ENCODE peak calls at places on chromosomes 7 and 10, in six cellular contexts. P is activated CD4-positive, alpha-beta T cell treated with anti-CD3 and anti-CD28 coated beads for 1 hour; E is activated naive CD8-positive, alpha-beta T cell treated with anti-CD3 and anti-CD28 coated beads, Interleukin-2, amount 50 U/mL, for 24 hours; T is activated CD8-positive, alpha-beta memory T cell treated with anti-CD3 and anti-CD28 coated beads for 4 hours; N is CD4-positive, alpha-beta T cell; R is adrenal gland. Q is an unnamed sample.

GRCh38 chr7:2541291-2542010 is 13.9 kb downstream of the BRAT1 start:
- DNase-seq in R (peak), E (no peak), N (no peak), P (no peak), T (no peak), Q (no peak)

GRCh38 chr7:5634107-5634950 is 147.1 kb downstream of the RNF216 start:
- DNase-seq in P (no peak), T (no peak), E (no peak), N (no peak), R (peak), Q (no peak)

GRCh38 chr7:39950473-39951155 is 558 bp downstream of the CDK13 start:
- DNase-seq in P (peak), T (peak), N (peak), E (peak), R (peak), Q (peak)

GRCh38 chr7:3153118-3153517 is 109.5 kb upstream of the CARD11 start:
- DNase-seq in E (no peak), T (no peak), R (no peak), N (no peak), P (no peak), Q (no peak)

GRCh38 chr7:2688409-2689342 is 674 bp downstream of the AMZ1 start:
- DNase-seq in N (no peak), E (no peak), T (no peak), R (no peak), P (no peak), Q (no peak)

GRCh38 chr7:112869111-112869774 is 79.0 kb upstream of the TMEM168 start:
- DNase-seq in N (peak), T (no peak), R (peak), P (peak), E (peak), Q (peak)

GRCh38 chr10:110218627-110219026 is 11.2 kb downstream of the MXI1 start:
- DNase-seq in T (no peak), P (no peak), N (no peak), E (no peak), R (no peak), Q (no peak)

GRCh38 chr7:7188091-7188490 is 5.7 kb downstream of the C1GALT1 start:
- DNase-seq in E (no peak), T (no peak), N (no peak), R (no peak), P (no peak), Q (no peak)

GRCh38 chr7:130486114-130486962 is 5.5 kb upstream of the MEST start:
- DNase-seq in P (peak), R (peak), N (peak), T (peak), E (peak), Q (peak)

GRCh38 chr10:125121003-125121402 is 39.4 kb downstream of the CTBP2 start:
- DNase-seq in P (no peak), T (no peak), R (no peak), E (no peak), N (no peak), Q (no peak)

GRCh38 chr7:24965831-24966708 is 13.9 kb downstream of the OSBPL3 start:
- DNase-seq in T (no peak), E (peak), N (peak), R (no peak), P (no peak), Q (peak)

GRCh38 chr10:115829501-115830215 is 443.3 kb downstream of the GFRA1 start:
- DNase-seq in P (no peak), N (no peak), T (no peak), R (no peak), E (no peak), Q (no peak)

GRCh38 chr7:124106575-124106974 is 73.7 kb upstream of the TMEM229A start:
- DNase-seq in T (no peak), E (no peak), P (no peak), R (no peak), N (no peak), Q (no peak)

GRCh38 chr10:6163364-6164270 is 39.1 kb upstream of the PFKFB3 start:
- DNase-seq in P (peak), T (peak), E (peak), R (peak), N (peak), Q (peak)

GRCh38 chr7:130263130-130263529 is 3.5 kb upstream of the CPA2 start:
- DNase-seq in R (no peak), P (no peak), T (no peak), E (no peak), N (no peak), Q (no peak)

GRCh38 chr7:157575181-157575580 is 238.4 kb downstream of the DNAJB6 start:
- DNase-seq in R (no peak), E (no peak), P (no peak), N (no peak), T (no peak), Q (no peak)

GRCh38 chr7:96200740-96201139 is 121.2 kb downstream of the SLC25A13 start:
- DNase-seq in R (no peak), P (no peak), T (no peak), N (no peak), E (no peak), Q (no peak)

GRCh38 chr7:29627631-29628030 is 64.0 kb downstream of the PRR15 start:
- DNase-seq in N (no peak), T (no peak), E (no peak), P (no peak), R (no peak), Q (no peak)

GRCh38 chr7:78057571-78057970 is 259.0 kb downstream of the PHTF2 start:
- DNase-seq in P (no peak), R (no peak), N (no peak), T (no peak), E (no peak), Q (no peak)

GRCh38 chr7:71227126-71227525 is 95.2 kb downstream of the GALNT17 start:
- DNase-seq in P (no peak), T (no peak), E (no peak), R (no peak), N (no peak), Q (no peak)

GRCh38 chr7:124671976-124672375 is 93.6 kb downstream of the GPR37 start:
- DNase-seq in E (no peak), T (no peak), P (no peak), N (no peak), R (no peak), Q (no peak)

GRCh38 chr7:10707519-10707918 is 266.2 kb upstream of the PHF14 start:
- DNase-seq in N (no peak), R (no peak), P (no peak), T (no peak), E (no peak), Q (no peak)

GRCh38 chr10:102926842-102927241 is 8.7 kb downstream of the CNNM2 start:
- DNase-seq in P (no peak), E (no peak), N (no peak), R (no peak), T (no peak), Q (no peak)

GRCh38 chr10:70212879-70213278 is 20.4 kb downstream of the PPA1 start:
- DNase-seq in E (no peak), R (no peak), P (no peak), N (no peak), T (no peak), Q (no peak)

GRCh38 chr7:85025312-85025756 is 161.5 kb downstream of the SEMA3D start:
- DNase-seq in P (no peak), E (no peak), R (no peak), T (no peak), N (no peak), Q (no peak)

GRCh38 chr7:75866497-75867389 is 12.1 kb upstream of the RHBDD2 start:
- DNase-seq in T (peak), N (peak), P (peak), E (peak), R (peak), Q (peak)

GRCh38 chr10:47354162-47354561 is 6.0 kb downstream of the RBP3 start:
- DNase-seq in R (no peak), P (no peak), T (no peak), N (no peak), E (no peak), Q (no peak)

GRCh38 chr10:16987976-16988610 is 141.5 kb downstream of the CUBN start:
- DNase-seq in N (no peak), T (no peak), R (no peak), P (no peak), E (no peak), Q (no peak)

GRCh38 chr7:77866791-77867190 is 68.2 kb downstream of the PHTF2 start:
- DNase-seq in T (no peak), E (no peak), P (no peak), R (no peak), N (no peak), Q (no peak)

GRCh38 chr7:151876899-151877777 is at the start of gene PRKAG2:
- DNase-seq in P (peak), R (peak), N (peak), E (peak), T (peak), Q (peak)

GRCh38 chr7:103538964-103539709 is 93.1 kb upstream of the SLC26A5 start:
- DNase-seq in N (no peak), E (no peak), T (no peak), R (no peak), P (no peak), Q (no peak)

GRCh38 chr10:130560079-130560478 is 423.9 kb downstream of the GLRX3 start:
- DNase-seq in T (no peak), P (no peak), E (no peak), N (no peak), R (no peak), Q (no peak)

GRCh38 chr7:82593780-82594179 is 150.2 kb upstream of the CACNA2D1 start:
- DNase-seq in R (no peak), E (no peak), N (no peak), T (no peak), P (no peak), Q (no peak)

GRCh38 chr7:30721211-30721610 is 30.7 kb upstream of the INMT start:
- DNase-seq in P (no peak), R (no peak), T (no peak), E (no peak), N (no peak), Q (no peak)

GRCh38 chr10:80518807-80519360 is 18.8 kb upstream of the SH2D4B start:
- DNase-seq in T (no peak), E (no peak), R (no peak), P (no peak), N (no peak), Q (no peak)

GRCh38 chr7:152059311-152059710 is 33.8 kb downstream of the GALNT11 start:
- DNase-seq in P (no peak), R (no peak), N (no peak), T (no peak), E (no peak), Q (no peak)

GRCh38 chr10:129935102-129935860 is 28.8 kb downstream of the EBF3 start:
- DNase-seq in N (no peak), R (no peak), P (no peak), T (no peak), E (no peak), Q (no peak)

GRCh38 chr7:21671859-21672258 is 129.0 kb downstream of the DNAH11 start:
- DNase-seq in E (no peak), R (no peak), T (no peak), P (no peak), N (no peak), Q (no peak)

GRCh38 chr7:34041716-34042115 is 136.4 kb downstream of the BMPER start:
- DNase-seq in T (no peak), P (no peak), N (no peak), R (no peak), E (no peak), Q (no peak)

GRCh38 chr7:83697814-83698530 is 49.0 kb upstream of the SEMA3E start:
- DNase-seq in P (no peak), T (no peak), E (no peak), R (no peak), N (no peak), Q (no peak)

Q was measured in K562.